ENCODE peak calls at places on chromosomes 1 and 21, in six cellular contexts. H is CD4-positive, alpha-beta T cell; G is left lung; N is Peyer's patch; A is effector memory CD4-positive, alpha-beta T cell; X is tibial nerve. O is an unnamed sample.

GRCh38 chr1:32020338-32020737 is 6.7 kb downstream of the KHDRBS1 start:
- DNase-seq in H (no peak), G (no peak), N (no peak), A (no peak), X (no peak), O (no peak)

GRCh38 chr1:11982010-11982392 is 1.8 kb downstream of the MFN2 start:
- DNase-seq in H (no peak), G (no peak), N (no peak), A (no peak), X (no peak), O (no peak)

GRCh38 chr1:162649606-162650005 is 17.3 kb downstream of the DDR2 start:
- DNase-seq in H (no peak), G (no peak), N (no peak), A (no peak), X (no peak), O (no peak)

GRCh38 chr21:25457411-25457810 is 149.9 kb downstream of the MRPL39 start:
- DNase-seq in H (no peak), G (no peak), N (no peak), A (no peak), X (no peak), O (no peak)

GRCh38 chr1:204834329-204834728 is 36.3 kb upstream of the NFASC start:
- DNase-seq in H (no peak), G (no peak), N (no peak), A (no peak), X (no peak), O (no peak)

GRCh38 chr1:27102707-27103468 is 52.0 kb downstream of the SLC9A1 start:
- DNase-seq in H (peak; percentile 74), G (peak; percentile 94), N (peak; percentile 88), A (peak; percentile 58), X (peak; percentile 65), O (peak; percentile 67)

GRCh38 chr1:33126411-33127000 is 45.6 kb downstream of the AZIN2 start:
- DNase-seq in H (no peak), G (no peak), N (no peak), A (no peak), X (no peak), O (no peak)

GRCh38 chr1:20325844-20326323 is 35.2 kb downstream of the VWA5B1 start:
- DNase-seq in H (no peak), G (no peak), N (no peak), A (no peak), X (no peak), O (no peak)

GRCh38 chr1:39305555-39305954 is 101.1 kb downstream of the MACF1 start:
- DNase-seq in H (no peak), G (no peak), N (no peak), A (no peak), X (no peak), O (no peak)

GRCh38 chr1:88276158-88276557 is 407.9 kb upstream of the PKN2 start:
- DNase-seq in H (no peak), G (no peak), N (no peak), A (no peak), X (no peak), O (no peak)

GRCh38 chr1:160952129-160952510 is 2.5 kb downstream of the ITLN2 start:
- DNase-seq in H (no peak), G (no peak), N (no peak), A (no peak), X (no peak), O (no peak)

GRCh38 chr1:170471310-170471839 is 60.6 kb upstream of the GORAB start:
- DNase-seq in H (no peak), G (no peak), N (no peak), A (no peak), X (no peak), O (no peak)

GRCh38 chr1:164824542-164824941 is 265.6 kb downstream of the PBX1 start:
- DNase-seq in H (no peak), G (no peak), N (no peak), A (no peak), X (no peak), O (no peak)

GRCh38 chr1:202286622-202287097 is 55.1 kb downstream of the UBE2T start:
- DNase-seq in H (no peak), G (no peak), N (no peak), A (no peak), X (no peak), O (no peak)

GRCh38 chr1:78237364-78237916 is 191.7 kb downstream of the GIPC2 start:
- DNase-seq in H (no peak), G (no peak), N (no peak), A (no peak), X (no peak), O (no peak)

GRCh38 chr1:32920833-32921232 is 19.6 kb upstream of the TMEM54 start:
- DNase-seq in H (no peak), G (no peak), N (no peak), A (no peak), X (no peak), O (no peak)

GRCh38 chr1:243216741-243217140 is 38.3 kb downstream of the CEP170 start:
- DNase-seq in H (no peak), G (no peak), N (no peak), A (no peak), X (no peak), O (no peak)

GRCh38 chr1:23196627-23197328 is 20.5 kb downstream of the HTR1D start:
- DNase-seq in H (no peak), G (no peak), N (no peak), A (no peak), X (no peak), O (no peak)

GRCh38 chr1:207217778-207218511 is 103.5 kb upstream of the CD55 start:
- DNase-seq in H (no peak), G (no peak), N (no peak), A (no peak), X (no peak), O (no peak)

GRCh38 chr1:14924455-14925325 is 228.9 kb upstream of the TMEM51 start:
- DNase-seq in H (peak; percentile 1), G (peak; percentile 89), N (peak; percentile 75), A (no peak), X (no peak), O (no peak)

GRCh38 chr1:15935056-15935950 is 40.6 kb downstream of the ZBTB17 start:
- DNase-seq in H (no peak), G (no peak), N (no peak), A (no peak), X (no peak), O (no peak)

GRCh38 chr1:167171286-167171929 is 49.3 kb upstream of the POU2F1 start:
- DNase-seq in H (no peak), G (no peak), N (no peak), A (no peak), X (no peak), O (no peak)

GRCh38 chr1:12772520-12772919 is 1.0 kb upstream of the PRAMEF12 start:
- DNase-seq in H (no peak), G (no peak), N (no peak), A (no peak), X (no peak), O (no peak)

GRCh38 chr1:144551543-144552424 is 40.9 kb upstream of the PPIAL4F start:
- DNase-seq in H (peak; percentile 66), G (peak; percentile 85), N (peak; percentile 51), A (peak; percentile 66), X (peak; percentile 43), O (peak; percentile 78)

GRCh38 chr1:197200468-197200899 is 54.0 kb upstream of the ASPM start:
- DNase-seq in H (no peak), G (no peak), N (no peak), A (no peak), X (no peak), O (peak; percentile 56)

GRCh38 chr1:33015216-33015615 is 21.5 kb downstream of the AK2 start:
- DNase-seq in H (no peak), G (no peak), N (no peak), A (no peak), X (no peak), O (no peak)

GRCh38 chr1:244322791-244323521 is 128.8 kb downstream of the ADSS2 start:
- DNase-seq in H (no peak), G (no peak), N (no peak), A (peak; percentile 13), X (no peak), O (peak; percentile 18)

GRCh38 chr1:3246251-3246650 is 177.2 kb downstream of the PRDM16 start:
- DNase-seq in H (no peak), G (peak; percentile 61), N (no peak), A (no peak), X (no peak), O (no peak)
- H3K27me3 ChIP-seq in H (peaks cover 8% of the 10 kb centered on the region), G (peaks cover 79% of the 10 kb centered on the region), N (no peaks in the 10 kb centered on the region), A (no peaks in the 10 kb centered on the region), X (no peaks in the 10 kb centered on the region), O (no peaks in the 10 kb centered on the region)

GRCh38 chr1:92487078-92487605 is 417 bp upstream of the GFI1 start:
- DNase-seq in H (no peak), G (no peak), N (no peak), A (no peak), X (no peak), O (no peak)
- H3K27me3 ChIP-seq in H (no peaks in the 10 kb centered on the region), G (peaks cover 75% of the 10 kb centered on the region), N (no peaks in the 10 kb centered on the region), A (no peaks in the 10 kb centered on the region), X (peaks cover 3% of the 10 kb centered on the region), O (no peaks in the 10 kb centered on the region)

DNA sequence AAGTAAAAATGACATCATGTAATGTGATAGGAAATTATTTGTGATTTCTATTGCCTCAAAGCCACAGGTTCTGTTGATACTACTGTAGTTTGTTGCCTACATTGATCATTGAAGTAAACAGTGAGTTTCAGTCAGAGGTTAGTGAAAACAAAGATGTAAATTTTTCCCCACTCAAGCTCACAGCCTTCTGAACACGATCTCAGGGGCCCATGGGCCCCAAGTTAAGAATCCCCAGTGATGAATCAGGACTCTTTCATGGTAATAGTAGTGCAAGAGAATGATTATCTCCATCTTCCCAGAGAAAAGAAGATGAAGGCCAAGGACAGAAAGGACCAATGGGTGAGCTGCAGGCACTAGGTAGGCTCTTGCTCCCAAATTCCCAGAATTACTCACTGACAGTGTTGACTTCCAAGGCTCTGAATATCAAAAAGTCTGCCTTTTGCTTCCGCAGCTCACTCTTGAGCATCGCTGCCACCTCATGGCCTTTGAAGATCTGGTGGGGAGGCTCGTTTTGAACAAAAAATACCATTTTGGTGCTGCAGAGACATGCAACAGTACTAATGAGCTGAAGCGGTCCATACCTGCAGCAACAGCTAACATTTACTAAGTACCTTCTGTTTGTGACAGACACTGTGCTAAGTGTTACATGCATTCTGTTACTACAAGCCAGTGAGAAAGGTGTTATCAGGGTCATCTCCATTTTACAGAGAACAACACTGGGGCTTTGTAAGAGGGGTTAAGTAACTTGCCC is 113.3 kb downstream of the KIAA0319L start:
- DNase-seq in H (no peak), G (no peak), N (no peak), A (no peak), X (no peak), O (no peak)
- H3K27me3 ChIP-seq in H (no peaks in the 10 kb centered on the region), G (no peaks in the 10 kb centered on the region), N (no peaks in the 10 kb centered on the region), A (no peaks in the 10 kb centered on the region), X (no peaks in the 10 kb centered on the region), O (no peaks in the 10 kb centered on the region)

GRCh38 chr1:30908446-30908885 is at the start of gene SDC3:
- DNase-seq in H (peak; percentile 19), G (peak; percentile 82), N (peak; percentile 54), A (no peak), X (no peak), O (peak; percentile 33)

GRCh38 chr1:30908886-30909777 is 574 bp upstream of the SDC3 start:
- DNase-seq in H (no peak), G (peak; percentile 81), N (peak; percentile 56), A (no peak), X (no peak), O (no peak)

GRCh38 chr1:30906631-30907389 is 1.7 kb downstream of the SDC3 start:
- DNase-seq in H (no peak), G (peak; percentile 24), N (peak; percentile 39), A (no peak), X (no peak), O (no peak)

GRCh38 chr1:30907390-30907640 is 1.2 kb downstream of the SDC3 start:
- DNase-seq in H (no peak), G (no peak), N (no peak), A (no peak), X (no peak), O (no peak)

GRCh38 chr1:30907641-30908445 is 715 bp downstream of the SDC3 start:
- DNase-seq in H (no peak), G (peak; percentile 76), N (peak; percentile 51), A (no peak), X (no peak), O (no peak)
- H3K27me3 ChIP-seq in H (peaks cover 28% of the 10 kb centered on the region), G (peaks cover 50% of the 10 kb centered on the region), N (no peaks in the 10 kb centered on the region), A (peaks cover 15% of the 10 kb centered on the region), X (no peaks in the 10 kb centered on the region), O (peaks cover 15% of the 10 kb centered on the region)